ENCODE peak calls at places on chromosomes 12 and 14, in seven cellular contexts. One of them, this sample, is unnamed.
A peak's percentile ranks its signal among the peaks of the same experiment; 100 is the strongest.

GRCh38 chr14:31510222-31510621 is 22.4 kb upstream of the GPR33 start:
- DNase-seq in ovary: no peak
- DNase-seq in IMR-90: peak; percentile 10
- DNase-seq in GM23248: peak; percentile 50
- DNase-seq in thoracic aorta: no peak
- DNase-seq in lung: no peak
- DNase-seq in mucosa of descending colon: no peak
- DNase-seq in this sample: no peak

GRCh38 chr12:123991402-123991951 is 18.5 kb downstream of the ZNF664 start:
- DNase-seq in thoracic aorta: no peak
- DNase-seq in lung: no peak
- DNase-seq in ovary: no peak
- DNase-seq in mucosa of descending colon: no peak
- DNase-seq in IMR-90: no peak
- DNase-seq in GM23248: peak; percentile 29
- DNase-seq in this sample: no peak

GRCh38 chr14:100586520-100587247 is 533 bp downstream of the BEGAIN start:
- DNase-seq in IMR-90: no peak
- DNase-seq in GM23248: peak; percentile 49
- DNase-seq in lung: no peak
- DNase-seq in ovary: no peak
- DNase-seq in mucosa of descending colon: peak; percentile 75
- DNase-seq in thoracic aorta: no peak
- DNase-seq in this sample: no peak

GRCh38 chr14:51382506-51382905 is 142.5 kb downstream of the TMX1 start:
- DNase-seq in IMR-90: no peak
- DNase-seq in lung: no peak
- DNase-seq in mucosa of descending colon: no peak
- DNase-seq in thoracic aorta: no peak
- DNase-seq in ovary: no peak
- DNase-seq in GM23248: no peak
- DNase-seq in this sample: no peak

GRCh38 chr12:109385339-109386078 is 37.8 kb downstream of the MYO1H start:
- DNase-seq in IMR-90: peak; percentile 53
- DNase-seq in lung: no peak
- DNase-seq in GM23248: peak; percentile 85
- DNase-seq in ovary: peak; percentile 19
- DNase-seq in mucosa of descending colon: peak; percentile 30
- DNase-seq in thoracic aorta: no peak
- DNase-seq in this sample: peak; percentile 27

GRCh38 chr12:114902665-114903393 is 218.9 kb upstream of the TBX3 start:
- DNase-seq in thoracic aorta: no peak
- DNase-seq in lung: no peak
- DNase-seq in mucosa of descending colon: no peak
- DNase-seq in GM23248: peak; percentile 87
- DNase-seq in IMR-90: peak; percentile 96
- DNase-seq in ovary: no peak
- DNase-seq in this sample: peak; percentile 85

GRCh38 chr12:89882051-89882450 is 173.4 kb upstream of the ATP2B1 start:
- DNase-seq in thoracic aorta: no peak
- DNase-seq in mucosa of descending colon: no peak
- DNase-seq in ovary: no peak
- DNase-seq in lung: no peak
- DNase-seq in IMR-90: peak; percentile 89
- DNase-seq in GM23248: peak; percentile 63
- DNase-seq in this sample: peak; percentile 37

GRCh38 chr12:95700316-95700785 is 90.2 kb downstream of the NTN4 start:
- DNase-seq in thoracic aorta: peak; percentile 45
- DNase-seq in mucosa of descending colon: no peak
- DNase-seq in IMR-90: peak; percentile 89
- DNase-seq in ovary: no peak
- DNase-seq in lung: no peak
- DNase-seq in GM23248: peak; percentile 98
- DNase-seq in this sample: peak; percentile 82

GRCh38 chr14:64804754-64805260 is 74.9 kb downstream of the SPTB start:
- DNase-seq in GM23248: no peak
- DNase-seq in mucosa of descending colon: no peak
- DNase-seq in lung: no peak
- DNase-seq in IMR-90: no peak
- DNase-seq in ovary: no peak
- DNase-seq in thoracic aorta: no peak
- DNase-seq in this sample: no peak

GRCh38 chr12:45721954-45722353 is 7.6 kb upstream of the ARID2 start:
- DNase-seq in GM23248: no peak
- DNase-seq in ovary: no peak
- DNase-seq in thoracic aorta: no peak
- DNase-seq in lung: no peak
- DNase-seq in mucosa of descending colon: no peak
- DNase-seq in IMR-90: no peak
- DNase-seq in this sample: no peak

GRCh38 chr14:61284001-61284400 is 2.9 kb upstream of the TMEM30B start:
- DNase-seq in ovary: no peak
- DNase-seq in thoracic aorta: no peak
- DNase-seq in lung: no peak
- DNase-seq in GM23248: no peak
- DNase-seq in IMR-90: no peak
- DNase-seq in mucosa of descending colon: no peak
- DNase-seq in this sample: no peak

GRCh38 chr14:69713976-69714716 is 52.8 kb upstream of the SRSF5 start:
- DNase-seq in lung: no peak
- DNase-seq in thoracic aorta: no peak
- DNase-seq in GM23248: no peak
- DNase-seq in ovary: no peak
- DNase-seq in IMR-90: no peak
- DNase-seq in mucosa of descending colon: no peak
- DNase-seq in this sample: no peak

GRCh38 chr14:55901281-55901680 is 216.9 kb upstream of the PELI2 start:
- DNase-seq in IMR-90: no peak
- DNase-seq in ovary: no peak
- DNase-seq in GM23248: no peak
- DNase-seq in lung: no peak
- DNase-seq in mucosa of descending colon: no peak
- DNase-seq in thoracic aorta: no peak
- DNase-seq in this sample: no peak

GRCh38 chr14:68628605-68629310 is 164.1 kb downstream of the ZFP36L1 start:
- DNase-seq in GM23248: no peak
- DNase-seq in thoracic aorta: no peak
- DNase-seq in mucosa of descending colon: peak; percentile 65
- DNase-seq in ovary: no peak
- DNase-seq in IMR-90: no peak
- DNase-seq in lung: peak; percentile 62
- DNase-seq in this sample: no peak

GRCh38 chr14:24329736-24330135 is 5.1 kb downstream of the ADCY4 start:
- DNase-seq in GM23248: peak; percentile 47
- DNase-seq in IMR-90: no peak
- DNase-seq in ovary: no peak
- DNase-seq in thoracic aorta: no peak
- DNase-seq in lung: peak; percentile 62
- DNase-seq in mucosa of descending colon: peak; percentile 57
- DNase-seq in this sample: no peak

GRCh38 chr12:57088442-57089258 is at the start of gene NAB2:
- DNase-seq in ovary: peak; percentile 95
- DNase-seq in GM23248: peak; percentile 98
- DNase-seq in mucosa of descending colon: peak; percentile 93
- DNase-seq in thoracic aorta: peak; percentile 92
- DNase-seq in lung: peak; percentile 95
- DNase-seq in IMR-90: peak; percentile 97
- DNase-seq in this sample: peak; percentile 80

GRCh38 chr12:52903855-52904508 is 894 bp downstream of the KRT8 start:
- DNase-seq in ovary: peak; percentile 57
- DNase-seq in GM23248: peak; percentile 45
- DNase-seq in thoracic aorta: no peak
- DNase-seq in IMR-90: no peak
- DNase-seq in lung: peak; percentile 46
- DNase-seq in mucosa of descending colon: no peak
- DNase-seq in this sample: no peak

GRCh38 chr12:73076760-73077159 is 804.6 kb downstream of the TRHDE start:
- DNase-seq in mucosa of descending colon: no peak
- DNase-seq in lung: no peak
- DNase-seq in IMR-90: no peak
- DNase-seq in ovary: no peak
- DNase-seq in thoracic aorta: no peak
- DNase-seq in GM23248: no peak
- DNase-seq in this sample: no peak

GRCh38 chr14:94885481-94886155 is 115.7 kb upstream of the GSC start:
- DNase-seq in mucosa of descending colon: no peak
- DNase-seq in ovary: no peak
- DNase-seq in thoracic aorta: no peak
- DNase-seq in lung: no peak
- DNase-seq in GM23248: no peak
- DNase-seq in IMR-90: no peak
- DNase-seq in this sample: no peak
- H3K4me3 ChIP-seq in mucosa of descending colon: no peak overlapping the region
- H3K4me3 ChIP-seq in ovary: no peak overlapping the region
- H3K4me3 ChIP-seq in thoracic aorta: no peak overlapping the region
- H3K4me3 ChIP-seq in lung: no peak overlapping the region
- H3K4me3 ChIP-seq in GM23248: no peak overlapping the region
- H3K4me3 ChIP-seq in IMR-90: no peak overlapping the region
- H3K4me3 ChIP-seq in this sample: no peak overlapping the region

DNA sequence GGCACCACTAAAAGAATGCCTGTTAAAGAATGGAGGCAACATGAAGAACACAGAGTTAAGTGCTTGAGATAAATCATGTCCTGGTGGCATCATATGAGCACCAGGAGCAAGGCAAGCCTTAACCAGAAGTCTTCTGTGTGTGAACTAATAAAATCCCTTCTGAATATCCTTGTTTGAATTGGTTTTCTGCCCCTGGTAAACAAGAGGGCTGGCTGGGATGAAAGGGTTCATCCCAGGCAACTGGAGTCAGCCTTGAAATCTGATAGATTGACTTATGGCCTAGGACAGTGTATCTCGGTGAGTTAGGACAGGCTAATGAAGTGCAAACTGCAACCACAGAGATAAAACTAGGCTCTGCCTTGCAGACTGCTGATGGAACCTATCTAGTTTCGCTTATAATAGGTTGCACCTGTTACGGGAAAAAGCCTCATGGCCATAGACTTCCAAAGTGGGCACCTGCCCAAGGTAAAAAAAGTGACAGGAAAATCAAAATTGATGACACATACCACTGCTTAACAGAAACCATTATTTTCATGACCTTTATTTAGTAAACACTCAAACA is 451.9 kb upstream of the NOVA1 start:
- DNase-seq in GM23248: no peak
- DNase-seq in IMR-90: no peak
- DNase-seq in thoracic aorta: no peak
- DNase-seq in lung: no peak
- DNase-seq in ovary: no peak
- DNase-seq in mucosa of descending colon: no peak
- DNase-seq in this sample: no peak
- H3K4me3 ChIP-seq in GM23248: no peak overlapping the region
- H3K4me3 ChIP-seq in IMR-90: no peak overlapping the region
- H3K4me3 ChIP-seq in thoracic aorta: no peak overlapping the region
- H3K4me3 ChIP-seq in lung: no peak overlapping the region
- H3K4me3 ChIP-seq in ovary: no peak overlapping the region
- H3K4me3 ChIP-seq in mucosa of descending colon: no peak overlapping the region
- H3K4me3 ChIP-seq in this sample: no peak overlapping the region

DNA sequence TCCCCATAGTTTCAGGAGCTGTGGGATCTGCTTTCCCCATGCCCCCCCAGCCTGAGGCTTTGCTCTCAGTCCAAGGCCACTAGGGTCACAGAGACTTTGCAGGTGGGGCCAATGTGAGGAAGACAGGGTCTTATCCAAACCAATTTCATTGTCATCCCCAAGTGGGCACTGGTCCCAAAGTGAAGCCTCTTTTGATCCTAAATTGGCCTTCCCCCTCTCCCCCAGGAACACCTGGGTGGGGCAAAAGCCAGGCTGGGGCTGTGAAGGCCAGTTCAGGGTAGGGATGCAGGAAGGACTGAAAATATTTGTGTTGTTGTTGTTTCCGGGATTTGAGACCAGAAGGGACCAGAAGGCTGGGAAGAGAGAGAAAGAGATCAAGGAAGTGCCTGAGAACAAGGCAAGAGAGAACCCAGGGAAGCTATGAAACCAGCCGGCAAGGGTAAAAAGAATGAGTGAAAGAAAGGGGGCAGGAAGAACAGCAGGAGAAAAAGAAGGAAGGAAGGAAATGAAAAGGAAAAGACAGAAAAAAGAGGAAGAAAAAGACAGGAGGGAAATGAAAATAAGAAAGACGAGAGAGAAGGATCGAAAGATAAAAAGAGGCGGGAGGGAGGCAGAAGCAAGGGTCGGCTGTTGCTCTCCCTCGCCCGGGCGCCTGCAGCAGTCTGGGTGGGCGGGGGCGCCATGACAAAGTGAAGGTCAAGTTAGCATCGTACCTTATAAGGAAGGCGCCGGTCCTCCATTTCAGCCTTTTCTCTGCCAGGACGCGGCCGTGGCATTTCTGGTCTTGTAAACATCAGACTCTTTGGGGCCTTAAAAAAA is 7.5 kb upstream of the HOXC11 start:
- DNase-seq in thoracic aorta: no peak
- DNase-seq in ovary: no peak
- DNase-seq in IMR-90: no peak
- DNase-seq in mucosa of descending colon: no peak
- DNase-seq in lung: no peak
- DNase-seq in GM23248: no peak
- DNase-seq in this sample: no peak
- H3K4me3 ChIP-seq in thoracic aorta: no peak overlapping the region
- H3K4me3 ChIP-seq in ovary: peak overlapping the region; percentile 21
- H3K4me3 ChIP-seq in IMR-90: no peak overlapping the region
- H3K4me3 ChIP-seq in mucosa of descending colon: no peak overlapping the region
- H3K4me3 ChIP-seq in lung: no peak overlapping the region
- H3K4me3 ChIP-seq in GM23248: no peak overlapping the region
- H3K4me3 ChIP-seq in this sample: peak overlapping the region; percentile 78

GRCh38 chr12:67693895-67694294 is 45.4 kb downstream of the DYRK2 start:
- DNase-seq in lung: no peak
- DNase-seq in ovary: no peak
- DNase-seq in thoracic aorta: no peak
- DNase-seq in mucosa of descending colon: no peak
- DNase-seq in IMR-90: no peak
- DNase-seq in GM23248: no peak
- DNase-seq in this sample: no peak

GRCh38 chr12:67698711-67699603 is 50.4 kb downstream of the DYRK2 start:
- DNase-seq in lung: no peak
- DNase-seq in GM23248: peak; percentile 90
- DNase-seq in IMR-90: peak; percentile 52
- DNase-seq in ovary: no peak
- DNase-seq in thoracic aorta: no peak
- DNase-seq in mucosa of descending colon: no peak
- DNase-seq in this sample: no peak

GRCh38 chr12:67697981-67698380 is 49.4 kb downstream of the DYRK2 start:
- DNase-seq in ovary: no peak
- DNase-seq in GM23248: peak; percentile 58
- DNase-seq in mucosa of descending colon: no peak
- DNase-seq in lung: no peak
- DNase-seq in thoracic aorta: no peak
- DNase-seq in IMR-90: no peak
- DNase-seq in this sample: no peak

GRCh38 chr12:67695974-67696373 is 47.4 kb downstream of the DYRK2 start:
- DNase-seq in thoracic aorta: no peak
- DNase-seq in IMR-90: no peak
- DNase-seq in ovary: no peak
- DNase-seq in mucosa of descending colon: no peak
- DNase-seq in lung: no peak
- DNase-seq in GM23248: no peak
- DNase-seq in this sample: no peak

DNA sequence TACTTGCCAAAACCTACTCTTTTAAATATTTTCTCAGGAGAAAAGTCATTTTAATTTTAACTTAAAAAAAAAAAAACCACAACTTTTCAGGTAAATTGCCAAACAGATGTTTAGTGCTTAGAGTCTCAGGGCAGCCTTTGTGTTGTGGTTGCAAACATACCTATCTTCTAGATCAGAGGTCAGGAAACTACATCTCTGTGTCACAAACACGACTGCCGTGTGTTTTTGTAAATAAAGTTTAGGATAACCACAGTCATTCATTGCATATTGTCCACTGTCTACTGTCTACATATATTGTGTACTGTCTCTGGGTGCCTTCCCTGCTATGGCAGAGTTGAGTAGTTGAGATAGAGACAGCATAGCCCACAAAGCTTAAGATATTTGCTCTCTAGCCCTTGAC is 48.9 kb downstream of the DYRK2 start:
- DNase-seq in ovary: no peak
- DNase-seq in IMR-90: no peak
- DNase-seq in lung: no peak
- DNase-seq in mucosa of descending colon: no peak
- DNase-seq in thoracic aorta: no peak
- DNase-seq in GM23248: peak; percentile 38
- DNase-seq in this sample: no peak
- H3K4me3 ChIP-seq in ovary: no peak overlapping the region
- H3K4me3 ChIP-seq in IMR-90: no peak overlapping the region
- H3K4me3 ChIP-seq in lung: no peak overlapping the region
- H3K4me3 ChIP-seq in mucosa of descending colon: no peak overlapping the region
- H3K4me3 ChIP-seq in thoracic aorta: no peak overlapping the region
- H3K4me3 ChIP-seq in GM23248: no peak overlapping the region
- H3K4me3 ChIP-seq in this sample: no peak overlapping the region